ENCODE peak calls at places on chromosomes 7 and 10, in six cellular contexts. W, P, T, H, D and V are unnamed samples.

GRCh38 chr10:82150123-82150900 is 275.3 kb downstream of the NRG3 start:
- DNase-seq in W (no peak), P (no peak), T (no peak), H (peak; percentile 27), D (peak; percentile 63), V (peak; percentile 36)

GRCh38 chr10:69655124-69655867 is 25.2 kb downstream of the FAM241B start:
- DNase-seq in W (no peak), P (no peak), T (peak; percentile 46), H (no peak), D (no peak), V (no peak)

GRCh38 chr7:104366390-104366789 is 38.0 kb downstream of the LHFPL3 start:
- DNase-seq in W (no peak), P (no peak), T (no peak), H (no peak), D (no peak), V (no peak)

GRCh38 chr7:91465595-91466061 is 201.4 kb downstream of the FZD1 start:
- DNase-seq in W (no peak), P (no peak), T (no peak), H (peak; percentile 36), D (no peak), V (no peak)

GRCh38 chr10:124525751-124526600 is 64.4 kb downstream of the LHPP start:
- DNase-seq in W (no peak), P (no peak), T (peak; percentile 39), H (no peak), D (no peak), V (no peak)

GRCh38 chr10:100725041-100725440 is 20.3 kb upstream of the PAX2 start:
- DNase-seq in W (no peak), P (no peak), T (no peak), H (no peak), D (no peak), V (no peak)

GRCh38 chr7:155598810-155599210 is 45.7 kb upstream of the RBM33 start:
- DNase-seq in W (peak; percentile 67), P (peak; percentile 64), T (peak; percentile 89), H (peak; percentile 71), D (peak; percentile 74), V (peak; percentile 90)

GRCh38 chr7:1081931-1082401 is 5.9 kb upstream of the GPER1 start:
- DNase-seq in W (no peak), P (no peak), T (no peak), H (no peak), D (no peak), V (no peak)

GRCh38 chr7:123494193-123494796 is 40.1 kb downstream of the IQUB start:
- DNase-seq in W (no peak), P (peak; percentile 7), T (no peak), H (peak; percentile 40), D (no peak), V (no peak)